ENCODE peak calls at places on chromosome 10, in six cellular contexts. D is tibial nerve; F is CD8-positive, alpha-beta memory T cell; R is choroid plexus epithelial cell; J is GM12865; K is CD8-positive, alpha-beta T cell. Q is an unnamed sample.

GRCh38 chr10:80535671-80536360 is 1.9 kb upstream of the SH2D4B start:
- DNase-seq in D (peak), F (peak), R (peak), J (peak), K (peak), Q (no peak)

GRCh38 chr10:69742928-69743602 is 58.6 kb upstream of the COL13A1 start:
- DNase-seq in D (no peak), F (no peak), R (peak), J (no peak), K (no peak), Q (no peak)

GRCh38 chr10:28445511-28445910 is 87.4 kb upstream of the WAC start:
- DNase-seq in D (no peak), F (no peak), R (no peak), J (no peak), K (no peak), Q (no peak)

GRCh38 chr10:80924063-80924952 is 386.6 kb downstream of the SH2D4B start:
- DNase-seq in D (peak), F (no peak), R (peak), J (peak), K (no peak), Q (peak)

GRCh38 chr10:983401-983800 is 4.8 kb upstream of the GTPBP4 start:
- DNase-seq in D (no peak), F (no peak), R (no peak), J (no peak), K (no peak), Q (no peak)

GRCh38 chr10:69640196-69640980 is 10.3 kb downstream of the FAM241B start:
- DNase-seq in D (no peak), F (no peak), R (peak), J (no peak), K (no peak), Q (peak)

GRCh38 chr10:70910486-70911350 is 22.4 kb upstream of the PCBD1 start:
- DNase-seq in D (no peak), F (no peak), R (no peak), J (no peak), K (no peak), Q (no peak)

GRCh38 chr10:29634764-29635625 is at the start of gene SVIL:
- DNase-seq in D (peak), F (no peak), R (peak), J (no peak), K (no peak), Q (peak)

GRCh38 chr10:43231523-43232078 is 35.3 kb downstream of the RASGEF1A start:
- DNase-seq in D (no peak), F (peak), R (no peak), J (no peak), K (peak), Q (no peak)

GRCh38 chr10:72218756-72219155 is 2.7 kb upstream of the ASCC1 start:
- DNase-seq in D (no peak), F (no peak), R (no peak), J (no peak), K (no peak), Q (no peak)
- H3K4me3 ChIP-seq in D (no peak), F (peak), R (no peak), J (peak), K (peak), Q (no peak)

GRCh38 chr10:58326967-58327381 is 7.8 kb upstream of the UBE2D1 start:
- DNase-seq in D (peak), F (no peak), R (peak), J (no peak), K (no peak), Q (peak)
- H3K4me3 ChIP-seq in D (no peak), F (no peak), R (peak), J (no peak), K (no peak), Q (peak)

GRCh38 chr10:96285331-96285752 is 14.0 kb upstream of the BLNK start:
- DNase-seq in D (no peak), F (no peak), R (no peak), J (no peak), K (no peak), Q (no peak)

GRCh38 chr10:96290368-96291133 is 13.7 kb upstream of the DNTT start:
- DNase-seq in D (no peak), F (no peak), R (no peak), J (peak), K (no peak), Q (no peak)

GRCh38 chr10:96289218-96289910 is 14.9 kb upstream of the DNTT start:
- DNase-seq in D (no peak), F (no peak), R (no peak), J (no peak), K (no peak), Q (no peak)

GRCh38 chr10:96287392-96288105 is 16.2 kb upstream of the BLNK start:
- DNase-seq in D (no peak), F (no peak), R (peak), J (peak), K (no peak), Q (no peak)

GRCh38 chr10:96288151-96288621 is 16.0 kb upstream of the DNTT start:
- DNase-seq in D (no peak), F (no peak), R (no peak), J (peak), K (no peak), Q (no peak)
- H3K4me3 ChIP-seq in D (no peak), F (peak), R (no peak), J (peak), K (no peak), Q (no peak)

GRCh38 chr10:90856964-90857634 is 740 bp downstream of the HTR7 start:
- DNase-seq in D (no peak), F (no peak), R (peak), J (no peak), K (peak), Q (no peak)

GRCh38 chr10:90856261-90856660 is 1.6 kb downstream of the HTR7 start:
- DNase-seq in D (no peak), F (no peak), R (peak), J (no peak), K (no peak), Q (no peak)

GRCh38 chr10:90857635-90858488 is at the start of gene HTR7:
- DNase-seq in D (peak), F (peak), R (peak), J (peak), K (peak), Q (peak)

GRCh38 chr10:90858489-90858968 is 690 bp upstream of the HTR7 start:
- DNase-seq in D (no peak), F (no peak), R (peak), J (no peak), K (no peak), Q (no peak)

GRCh38 chr10:90855126-90855525 is 2.7 kb downstream of the HTR7 start:
- DNase-seq in D (no peak), F (no peak), R (no peak), J (no peak), K (no peak), Q (no peak)
- H3K4me3 ChIP-seq in D (no peak), F (no peak), R (no peak), J (no peak), K (no peak), Q (peak)

Q was measured in astrocyte of the spinal cord.